ENCODE peak calls at places on chromosomes 1 and 21, in nine cellular contexts. D, L, J, B, I, Y, U, G and C are unnamed samples.

GRCh38 chr1:6271554-6271953 is 10.7 kb upstream of the GPR153 start:
- DNase-seq in B (no peak), L (no peak), Y (no peak), D (no peak), I (no peak), U (no peak), G (peak), J (no peak), C (no peak)

GRCh38 chr1:241837901-241838300 is 10.1 kb upstream of the EXO1 start:
- DNase-seq in L (no peak), U (no peak), I (no peak), B (no peak), D (peak), G (peak), J (no peak), Y (peak), C (peak)

GRCh38 chr21:42044871-42045495 is 26.1 kb upstream of the UMODL1 start:
- DNase-seq in D (peak), I (no peak), Y (no peak), L (no peak), J (no peak), B (no peak), U (no peak), G (no peak), C (no peak)

GRCh38 chr1:17342014-17342441 is 30.0 kb upstream of the PADI6 start:
- DNase-seq in B (no peak), I (no peak), Y (no peak), D (no peak), L (peak), U (no peak), J (peak), G (no peak), C (no peak)

GRCh38 chr1:212819704-212820103 is 27.7 kb downstream of the SPATA45 start:
- DNase-seq in L (no peak), G (peak), Y (no peak), I (no peak), D (no peak), J (no peak), U (no peak), B (no peak), C (peak)

GRCh38 chr1:22660716-22661241 is 7.7 kb downstream of the C1QB start:
- DNase-seq in D (no peak), B (no peak), J (no peak), Y (no peak), I (no peak), L (no peak), U (no peak), G (no peak), C (no peak)

GRCh38 chr1:222618880-222619321 is 1.0 kb downstream of the MIA3 start:
- DNase-seq in G (peak), I (peak), Y (no peak), J (peak), U (no peak), B (no peak), D (peak), L (peak), C (peak)

GRCh38 chr1:164673584-164674214 is 114.7 kb downstream of the PBX1 start:
- DNase-seq in D (peak), I (peak), U (peak), G (no peak), B (no peak), L (peak), J (peak), Y (no peak), C (peak)

GRCh38 chr1:220818421-220819173 is 31.9 kb downstream of the MTARC1 start:
- DNase-seq in U (no peak), L (no peak), J (peak), B (no peak), G (peak), D (no peak), I (no peak), Y (peak), C (peak)

GRCh38 chr1:229407206-229408026 is 26.5 kb downstream of the ACTA1 start:
- DNase-seq in Y (no peak), B (no peak), U (peak), G (no peak), I (no peak), D (no peak), J (peak), L (peak), C (no peak)
- H3K4me3 ChIP-seq in Y (peak), B (peak), U (peak), G (no peak), I (peak), D (no peak), J (peak), L (no peak), C (no peak)

GRCh38 chr1:89995595-89996397 is 886 bp downstream of the ZNF326 start:
- DNase-seq in J (no peak), B (no peak), U (no peak), Y (no peak), L (no peak), G (peak), I (peak), D (peak), C (peak)

GRCh38 chr1:89996415-89997110 is 1.7 kb downstream of the ZNF326 start:
- DNase-seq in G (no peak), L (no peak), I (peak), J (no peak), D (no peak), Y (no peak), U (no peak), B (no peak), C (no peak)

GRCh38 chr1:89994231-89994804 is 592 bp upstream of the ZNF326 start:
- DNase-seq in D (no peak), Y (no peak), G (no peak), J (peak), B (no peak), L (no peak), U (peak), I (no peak), C (no peak)

GRCh38 chr1:89993541-89993940 is 1.4 kb upstream of the ZNF326 start:
- DNase-seq in D (no peak), Y (no peak), B (no peak), L (no peak), G (no peak), J (no peak), I (no peak), U (no peak), C (no peak)

GRCh38 chr1:89994805-89995594 is at the start of gene ZNF326:
- DNase-seq in I (peak), U (peak), Y (peak), B (peak), J (peak), G (peak), D (peak), L (peak), C (peak)
- TF ChIP-seq CTCF in I (peak), U (no peak), Y (no peak), B (no peak), J (no peak), G (no peak), D (peak), L (peak), C (no peak)

GRCh38 chr1:176096015-176096414 is 111.1 kb downstream of the COP1 start:
- DNase-seq in B (no peak), D (no peak), L (no peak), I (no peak), Y (no peak), J (no peak), U (no peak), G (no peak), C (no peak)
- H3K4me3 ChIP-seq in B (no peak), D (no peak), L (no peak), I (no peak), Y (no peak), J (no peak), U (no peak), G (no peak), C (no peak)

DNA sequence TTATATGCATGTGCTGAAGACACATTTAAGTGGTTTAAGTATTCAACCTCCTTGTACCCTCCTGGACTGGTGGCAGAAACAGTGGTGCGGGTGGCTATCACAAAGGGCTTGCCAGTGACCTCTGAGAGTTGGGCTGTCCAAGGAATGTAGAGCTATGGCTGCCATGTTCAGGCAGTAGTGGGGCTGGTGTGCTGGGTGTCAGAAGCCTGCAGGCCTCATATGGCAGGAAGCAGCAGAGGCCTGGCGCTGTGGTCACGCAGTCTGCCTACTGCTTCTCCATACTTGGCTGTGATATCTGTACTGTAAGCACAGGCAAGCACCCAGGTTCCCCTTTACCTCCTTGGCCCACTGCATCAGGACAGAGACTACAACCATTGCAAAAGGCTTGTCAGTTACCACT is 870.0 kb downstream of the LRRIQ3 start:
- DNase-seq in Y (no peak), G (no peak), L (no peak), I (no peak), U (no peak), J (no peak), D (no peak), B (no peak), C (no peak)
- TF ChIP-seq CTCF in Y (no peak), G (no peak), L (no peak), I (no peak), U (no peak), J (no peak), D (no peak), B (no peak), C (no peak)